ENCODE peak calls at places on chromosome 10, in ten cellular contexts. One of them, this sample, is unnamed.

GRCh38 chr10:49556723-49557122 is 17.8 kb upstream of the ERCC6 start:
- DNase-seq in transverse colon: no peak
- DNase-seq in K562: no peak
- DNase-seq in endothelial cell of umbilical vein: no peak
- DNase-seq in A549: no peak
- DNase-seq in right lobe of liver: no peak
- DNase-seq in IMR-90: peak; percentile 15
- DNase-seq in body of pancreas: no peak
- DNase-seq in adrenal gland: no peak
- DNase-seq in upper lobe of left lung: no peak
- DNase-seq in this sample: no peak

GRCh38 chr10:110664483-110665420 is 20.6 kb downstream of the RBM20 start:
- DNase-seq in transverse colon: peak; percentile 27
- DNase-seq in endothelial cell of umbilical vein: no peak
- DNase-seq in A549: peak; percentile 80
- DNase-seq in adrenal gland: no peak
- DNase-seq in right lobe of liver: no peak
- DNase-seq in K562: peak; percentile 90
- DNase-seq in IMR-90: peak; percentile 96
- DNase-seq in body of pancreas: no peak
- DNase-seq in upper lobe of left lung: no peak
- DNase-seq in this sample: no peak

GRCh38 chr10:15254808-15255655 is 86.5 kb upstream of the NMT2 start:
- DNase-seq in endothelial cell of umbilical vein: no peak
- DNase-seq in body of pancreas: peak; percentile 51
- DNase-seq in A549: no peak
- DNase-seq in upper lobe of left lung: no peak
- DNase-seq in IMR-90: no peak
- DNase-seq in adrenal gland: peak; percentile 16
- DNase-seq in right lobe of liver: no peak
- DNase-seq in K562: peak; percentile 61
- DNase-seq in transverse colon: no peak
- DNase-seq in this sample: no peak

GRCh38 chr10:58511765-58512469 is 755 bp upstream of the BICC1 start:
- DNase-seq in A549: peak; percentile 17
- DNase-seq in adrenal gland: peak; percentile 45
- DNase-seq in body of pancreas: no peak
- DNase-seq in transverse colon: peak; percentile 19
- DNase-seq in upper lobe of left lung: no peak
- DNase-seq in right lobe of liver: no peak
- DNase-seq in IMR-90: peak; percentile 43
- DNase-seq in K562: no peak
- DNase-seq in endothelial cell of umbilical vein: no peak
- DNase-seq in this sample: peak; percentile 39

GRCh38 chr10:47282005-47282656 is 17.9 kb upstream of the GDF10 start:
- DNase-seq in transverse colon: no peak
- DNase-seq in body of pancreas: no peak
- DNase-seq in A549: no peak
- DNase-seq in endothelial cell of umbilical vein: no peak
- DNase-seq in K562: no peak
- DNase-seq in right lobe of liver: no peak
- DNase-seq in adrenal gland: no peak
- DNase-seq in upper lobe of left lung: no peak
- DNase-seq in IMR-90: no peak
- DNase-seq in this sample: no peak

GRCh38 chr10:71268247-71268691 is 50.8 kb upstream of the SLC29A3 start:
- DNase-seq in A549: peak; percentile 39
- DNase-seq in K562: peak; percentile 38
- DNase-seq in upper lobe of left lung: no peak
- DNase-seq in IMR-90: peak; percentile 63
- DNase-seq in adrenal gland: no peak
- DNase-seq in endothelial cell of umbilical vein: no peak
- DNase-seq in right lobe of liver: no peak
- DNase-seq in transverse colon: no peak
- DNase-seq in body of pancreas: no peak
- DNase-seq in this sample: peak; percentile 51

GRCh38 chr10:32065871-32066270 is 9.6 kb upstream of the KIF5B start:
- DNase-seq in endothelial cell of umbilical vein: no peak
- DNase-seq in A549: peak; percentile 45
- DNase-seq in adrenal gland: no peak
- DNase-seq in transverse colon: no peak
- DNase-seq in upper lobe of left lung: peak; percentile 42
- DNase-seq in IMR-90: peak; percentile 76
- DNase-seq in body of pancreas: no peak
- DNase-seq in right lobe of liver: no peak
- DNase-seq in K562: no peak
- DNase-seq in this sample: no peak

GRCh38 chr10:79127151-79127961 is 58.6 kb downstream of the ZMIZ1 start:
- DNase-seq in upper lobe of left lung: peak; percentile 98
- DNase-seq in IMR-90: peak; percentile 86
- DNase-seq in endothelial cell of umbilical vein: peak; percentile 67
- DNase-seq in K562: peak; percentile 88
- DNase-seq in adrenal gland: peak; percentile 96
- DNase-seq in right lobe of liver: peak; percentile 97
- DNase-seq in body of pancreas: peak; percentile 94
- DNase-seq in A549: peak; percentile 95
- DNase-seq in transverse colon: peak; percentile 61
- DNase-seq in this sample: peak; percentile 79

GRCh38 chr10:73887038-73888015 is 13.0 kb upstream of the CAMK2G start:
- DNase-seq in upper lobe of left lung: peak; percentile 75
- DNase-seq in right lobe of liver: no peak
- DNase-seq in adrenal gland: peak; percentile 93
- DNase-seq in transverse colon: peak; percentile 63
- DNase-seq in body of pancreas: peak; percentile 75
- DNase-seq in A549: peak; percentile 89
- DNase-seq in endothelial cell of umbilical vein: peak; percentile 64
- DNase-seq in IMR-90: peak; percentile 86
- DNase-seq in K562: no peak
- DNase-seq in this sample: peak; percentile 82

GRCh38 chr10:87816842-87817178 is 1.2 kb downstream of the ATAD1 start:
- DNase-seq in adrenal gland: no peak
- DNase-seq in transverse colon: no peak
- DNase-seq in right lobe of liver: no peak
- DNase-seq in upper lobe of left lung: no peak
- DNase-seq in A549: peak; percentile 12
- DNase-seq in IMR-90: no peak
- DNase-seq in K562: no peak
- DNase-seq in endothelial cell of umbilical vein: peak; percentile 3
- DNase-seq in body of pancreas: no peak
- DNase-seq in this sample: no peak

GRCh38 chr10:68327889-68328786 is 3.7 kb upstream of the HNRNPH3 start:
- DNase-seq in upper lobe of left lung: no peak
- DNase-seq in right lobe of liver: no peak
- DNase-seq in K562: no peak
- DNase-seq in IMR-90: peak; percentile 60
- DNase-seq in endothelial cell of umbilical vein: peak; percentile 28
- DNase-seq in body of pancreas: no peak
- DNase-seq in transverse colon: no peak
- DNase-seq in A549: peak; percentile 62
- DNase-seq in adrenal gland: no peak
- DNase-seq in this sample: peak; percentile 35

GRCh38 chr10:12279281-12279680 is 70.1 kb upstream of the CAMK1D start:
- DNase-seq in endothelial cell of umbilical vein: no peak
- DNase-seq in A549: no peak
- DNase-seq in transverse colon: no peak
- DNase-seq in K562: no peak
- DNase-seq in adrenal gland: no peak
- DNase-seq in right lobe of liver: no peak
- DNase-seq in upper lobe of left lung: peak; percentile 31
- DNase-seq in IMR-90: peak; percentile 60
- DNase-seq in body of pancreas: no peak
- DNase-seq in this sample: no peak

GRCh38 chr10:99329238-99329890 is at the start of gene CNNM1:
- DNase-seq in body of pancreas: peak; percentile 43
- DNase-seq in endothelial cell of umbilical vein: no peak
- DNase-seq in K562: no peak
- DNase-seq in adrenal gland: peak; percentile 23
- DNase-seq in A549: peak; percentile 77
- DNase-seq in IMR-90: no peak
- DNase-seq in transverse colon: no peak
- DNase-seq in upper lobe of left lung: no peak
- DNase-seq in right lobe of liver: no peak
- DNase-seq in this sample: no peak

GRCh38 chr10:69345402-69345801 is 67.1 kb downstream of the HK1 start:
- DNase-seq in upper lobe of left lung: no peak
- DNase-seq in K562: no peak
- DNase-seq in A549: no peak
- DNase-seq in IMR-90: no peak
- DNase-seq in body of pancreas: no peak
- DNase-seq in right lobe of liver: no peak
- DNase-seq in transverse colon: no peak
- DNase-seq in adrenal gland: no peak
- DNase-seq in endothelial cell of umbilical vein: no peak
- DNase-seq in this sample: no peak
- H3K4me1 ChIP-seq in upper lobe of left lung: peaks cover 47% of the 10 kb centered on the region
- H3K4me1 ChIP-seq in K562: peaks cover 14% of the 10 kb centered on the region
- H3K4me1 ChIP-seq in A549: peaks cover 20% of the 10 kb centered on the region
- H3K4me1 ChIP-seq in IMR-90: peaks cover 9% of the 10 kb centered on the region
- H3K4me1 ChIP-seq in body of pancreas: peaks cover 13% of the 10 kb centered on the region
- H3K4me1 ChIP-seq in right lobe of liver: no peaks in the 10 kb centered on the region
- H3K4me1 ChIP-seq in transverse colon: peaks cover 44% of the 10 kb centered on the region
- H3K4me1 ChIP-seq in adrenal gland: peaks cover 23% of the 10 kb centered on the region
- H3K4me1 ChIP-seq in endothelial cell of umbilical vein: peaks cover 50% of the 10 kb centered on the region
- H3K4me1 ChIP-seq in this sample: no peaks in the 10 kb centered on the region

DNA sequence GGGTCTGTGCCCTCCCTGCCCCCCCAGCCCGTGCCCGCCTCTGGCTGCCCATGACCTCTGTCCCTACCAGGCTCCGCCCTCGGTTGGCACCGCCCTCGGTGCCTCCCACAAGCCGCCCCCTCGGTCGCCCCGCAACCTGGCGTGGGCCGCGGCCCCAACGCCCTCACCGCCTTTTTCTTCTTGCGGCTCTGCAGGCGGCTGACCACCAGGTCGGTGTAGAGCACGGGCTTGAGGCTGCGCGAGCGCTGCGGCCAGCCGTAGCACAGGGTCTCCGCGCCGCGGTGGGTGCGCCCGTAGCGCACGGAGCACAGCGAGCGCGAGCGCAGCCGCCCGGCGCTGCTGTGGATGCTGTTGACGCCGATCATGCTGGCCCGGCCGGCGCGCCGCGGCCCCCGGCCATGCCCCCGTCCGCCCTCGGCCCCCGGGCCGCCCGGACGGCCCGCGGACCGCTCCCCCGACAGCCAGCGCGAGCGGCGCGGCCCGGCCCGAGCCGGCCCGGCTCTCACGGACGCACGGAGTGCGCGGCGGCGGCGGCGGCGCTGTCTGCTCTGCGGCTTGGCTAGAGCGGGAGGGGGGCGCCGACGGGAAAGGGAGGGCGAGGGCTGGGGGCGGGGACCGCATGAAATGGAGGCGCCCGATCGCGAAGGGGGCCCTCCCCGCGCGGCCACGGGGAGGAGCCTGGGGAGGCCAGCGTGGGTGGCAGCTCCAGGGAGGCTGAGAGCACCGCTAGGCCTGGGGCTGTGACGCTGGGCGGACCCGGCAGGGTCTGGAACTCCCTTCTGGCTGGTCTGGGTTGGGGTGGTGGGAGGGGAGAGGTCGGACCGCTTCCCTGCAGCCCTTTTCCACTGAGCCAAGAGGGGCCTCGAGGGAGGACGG is 9.6 kb downstream of the PSD start:
- DNase-seq in upper lobe of left lung: no peak
- DNase-seq in transverse colon: peak; percentile 64
- DNase-seq in K562: peak; percentile 52
- DNase-seq in adrenal gland: no peak
- DNase-seq in endothelial cell of umbilical vein: no peak
- DNase-seq in body of pancreas: no peak
- DNase-seq in IMR-90: peak; percentile 44
- DNase-seq in A549: no peak
- DNase-seq in right lobe of liver: peak; percentile 47
- DNase-seq in this sample: peak; percentile 78
- TF ChIP-seq POLR2A in upper lobe of left lung: no peak
- TF ChIP-seq POLR2A in transverse colon: peak; percentile 28
- TF ChIP-seq POLR2A in K562: no peak
- TF ChIP-seq POLR2A in adrenal gland: no peak
- TF ChIP-seq POLR2A in endothelial cell of umbilical vein: no peak
- TF ChIP-seq POLR2A in body of pancreas: no peak
- TF ChIP-seq POLR2A in IMR-90: peak; percentile 14
- TF ChIP-seq POLR2A in A549: no peak
- TF ChIP-seq POLR2A in right lobe of liver: no peak
- TF ChIP-seq POLR2A in this sample: peak; percentile 66

GRCh38 chr10:9992656-9993055 is 1025.0 kb upstream of the CELF2 start:
- DNase-seq in adrenal gland: no peak
- DNase-seq in body of pancreas: no peak
- DNase-seq in right lobe of liver: no peak
- DNase-seq in K562: no peak
- DNase-seq in A549: no peak
- DNase-seq in upper lobe of left lung: no peak
- DNase-seq in endothelial cell of umbilical vein: no peak
- DNase-seq in IMR-90: no peak
- DNase-seq in transverse colon: no peak
- DNase-seq in this sample: no peak
- H3K9me3 ChIP-seq in adrenal gland: no peaks in the 10 kb centered on the region
- H3K9me3 ChIP-seq in body of pancreas: no peaks in the 10 kb centered on the region
- H3K9me3 ChIP-seq in right lobe of liver: no peaks in the 10 kb centered on the region
- H3K9me3 ChIP-seq in K562: no peaks in the 10 kb centered on the region
- H3K9me3 ChIP-seq in A549: no peaks in the 10 kb centered on the region
- H3K9me3 ChIP-seq in upper lobe of left lung: no peaks in the 10 kb centered on the region
- H3K9me3 ChIP-seq in endothelial cell of umbilical vein: no peaks in the 10 kb centered on the region
- H3K9me3 ChIP-seq in IMR-90: no peaks in the 10 kb centered on the region
- H3K9me3 ChIP-seq in transverse colon: no peaks in the 10 kb centered on the region
- H3K9me3 ChIP-seq in this sample: no peaks in the 10 kb centered on the region

GRCh38 chr10:6165221-6165725 is 37.5 kb upstream of the PFKFB3 start:
- DNase-seq in transverse colon: no peak
- DNase-seq in endothelial cell of umbilical vein: no peak
- DNase-seq in body of pancreas: no peak
- DNase-seq in K562: no peak
- DNase-seq in A549: no peak
- DNase-seq in IMR-90: no peak
- DNase-seq in adrenal gland: no peak
- DNase-seq in right lobe of liver: no peak
- DNase-seq in upper lobe of left lung: no peak
- DNase-seq in this sample: no peak

GRCh38 chr10:6163364-6164270 is 39.1 kb upstream of the PFKFB3 start:
- DNase-seq in IMR-90: peak; percentile 84
- DNase-seq in upper lobe of left lung: peak; percentile 92
- DNase-seq in body of pancreas: peak; percentile 95
- DNase-seq in transverse colon: peak; percentile 94
- DNase-seq in A549: peak; percentile 89
- DNase-seq in right lobe of liver: peak; percentile 93
- DNase-seq in adrenal gland: peak; percentile 90
- DNase-seq in K562: peak; percentile 93
- DNase-seq in endothelial cell of umbilical vein: peak; percentile 86
- DNase-seq in this sample: peak; percentile 82

GRCh38 chr10:6164271-6165095 is 38.2 kb upstream of the PFKFB3 start:
- DNase-seq in K562: peak; percentile 70
- DNase-seq in right lobe of liver: no peak
- DNase-seq in transverse colon: no peak
- DNase-seq in A549: no peak
- DNase-seq in body of pancreas: no peak
- DNase-seq in IMR-90: no peak
- DNase-seq in upper lobe of left lung: no peak
- DNase-seq in endothelial cell of umbilical vein: peak; percentile 19
- DNase-seq in adrenal gland: no peak
- DNase-seq in this sample: no peak

GRCh38 chr10:6162589-6163356 is 40.0 kb upstream of the PFKFB3 start:
- DNase-seq in A549: peak; percentile 47
- DNase-seq in IMR-90: no peak
- DNase-seq in body of pancreas: no peak
- DNase-seq in transverse colon: peak; percentile 39
- DNase-seq in adrenal gland: peak; percentile 67
- DNase-seq in upper lobe of left lung: no peak
- DNase-seq in right lobe of liver: no peak
- DNase-seq in K562: peak; percentile 61
- DNase-seq in endothelial cell of umbilical vein: no peak
- DNase-seq in this sample: no peak

GRCh38 chr10:6161913-6162312 is 40.8 kb upstream of the PFKFB3 start:
- DNase-seq in adrenal gland: no peak
- DNase-seq in body of pancreas: no peak
- DNase-seq in upper lobe of left lung: no peak
- DNase-seq in A549: no peak
- DNase-seq in K562: no peak
- DNase-seq in right lobe of liver: no peak
- DNase-seq in endothelial cell of umbilical vein: no peak
- DNase-seq in transverse colon: no peak
- DNase-seq in IMR-90: no peak
- DNase-seq in this sample: no peak
- H3K4me1 ChIP-seq in adrenal gland: peaks cover 27% of the 10 kb centered on the region
- H3K4me1 ChIP-seq in body of pancreas: peaks cover 34% of the 10 kb centered on the region
- H3K4me1 ChIP-seq in upper lobe of left lung: peaks cover 18% of the 10 kb centered on the region
- H3K4me1 ChIP-seq in A549: peaks cover 22% of the 10 kb centered on the region
- H3K4me1 ChIP-seq in K562: peaks cover 22% of the 10 kb centered on the region
- H3K4me1 ChIP-seq in right lobe of liver: no peaks in the 10 kb centered on the region
- H3K4me1 ChIP-seq in endothelial cell of umbilical vein: peaks cover 30% of the 10 kb centered on the region
- H3K4me1 ChIP-seq in transverse colon: peaks cover 20% of the 10 kb centered on the region
- H3K4me1 ChIP-seq in IMR-90: peaks cover 11% of the 10 kb centered on the region
- H3K4me1 ChIP-seq in this sample: peaks cover 7% of the 10 kb centered on the region